ENCODE peak calls at places on chromosomes 16 and 17, in four cellular contexts. O, Z, S and R are unnamed samples.

GRCh38 chr17:7141824-7142223 is 27.2 kb upstream of the ASGR2 start:
- DNase-seq in O (no peak), Z (no peak), S (no peak), R (no peak)

GRCh38 chr17:61490540-61490975 is 38.3 kb downstream of the TBX4 start:
- DNase-seq in Z (no peak), S (no peak), O (no peak), R (peak; percentile 62)

GRCh38 chr16:90047714-90048346 is 28.6 kb upstream of the DBNDD1 start:
- DNase-seq in S (no peak), O (peak; percentile 92), Z (no peak), R (no peak)

GRCh38 chr16:50607970-50608557 is 59.9 kb downstream of the NKD1 start:
- DNase-seq in S (no peak), O (no peak), Z (no peak), R (no peak)

GRCh38 chr16:21116148-21116693 is 34.4 kb downstream of the DNAH3 start:
- DNase-seq in S (no peak), Z (peak; percentile 52), O (no peak), R (no peak)

GRCh38 chr17:78576389-78577112 is 645 bp downstream of the DNAH17 start:
- DNase-seq in S (no peak), O (no peak), Z (no peak), R (no peak)

GRCh38 chr17:588519-588918 is 126.1 kb downstream of the VPS53 start:
- DNase-seq in S (no peak), Z (no peak), O (no peak), R (no peak)

GRCh38 chr17:78736526-78737079 is 45.5 kb downstream of the CYTH1 start:
- DNase-seq in O (peak; percentile 53), S (no peak), Z (no peak), R (peak; percentile 92)

GRCh38 chr17:78040561-78041400 is 82.3 kb downstream of the TNRC6C start:
- DNase-seq in O (no peak), S (peak; percentile 21), Z (no peak), R (peak; percentile 66)

GRCh38 chr16:35325936-35326335 is 1866.5 kb downstream of the TP53TG3F start:
- DNase-seq in Z (no peak), S (no peak), O (no peak), R (no peak)
- H3K9me3 ChIP-seq in Z (peaks cover 77% of the 10 kb centered on the region), S (no peaks in the 10 kb centered on the region), O (no peaks in the 10 kb centered on the region), R (no peaks in the 10 kb centered on the region)

GRCh38 chr16:87582966-87583325 is 19.4 kb upstream of the JPH3 start:
- DNase-seq in Z (no peak), O (no peak), S (no peak), R (no peak)

GRCh38 chr16:87582221-87582965 is 19.9 kb upstream of the JPH3 start:
- DNase-seq in Z (no peak), S (no peak), O (no peak), R (no peak)

GRCh38 chr16:87581867-87582220 is 20.5 kb upstream of the JPH3 start:
- DNase-seq in O (peak; percentile 77), S (no peak), Z (peak; percentile 39), R (peak; percentile 90)

GRCh38 chr16:87579691-87580090 is 22.6 kb upstream of the JPH3 start:
- DNase-seq in Z (no peak), O (no peak), S (no peak), R (no peak)

GRCh38 chr16:87580855-87581261 is 21.4 kb upstream of the JPH3 start:
- DNase-seq in O (peak; percentile 37), S (no peak), Z (no peak), R (no peak)
- TF ChIP-seq ESRRA in O (no peak), S (no peak), Z (no peak), R (no peak)

DNA sequence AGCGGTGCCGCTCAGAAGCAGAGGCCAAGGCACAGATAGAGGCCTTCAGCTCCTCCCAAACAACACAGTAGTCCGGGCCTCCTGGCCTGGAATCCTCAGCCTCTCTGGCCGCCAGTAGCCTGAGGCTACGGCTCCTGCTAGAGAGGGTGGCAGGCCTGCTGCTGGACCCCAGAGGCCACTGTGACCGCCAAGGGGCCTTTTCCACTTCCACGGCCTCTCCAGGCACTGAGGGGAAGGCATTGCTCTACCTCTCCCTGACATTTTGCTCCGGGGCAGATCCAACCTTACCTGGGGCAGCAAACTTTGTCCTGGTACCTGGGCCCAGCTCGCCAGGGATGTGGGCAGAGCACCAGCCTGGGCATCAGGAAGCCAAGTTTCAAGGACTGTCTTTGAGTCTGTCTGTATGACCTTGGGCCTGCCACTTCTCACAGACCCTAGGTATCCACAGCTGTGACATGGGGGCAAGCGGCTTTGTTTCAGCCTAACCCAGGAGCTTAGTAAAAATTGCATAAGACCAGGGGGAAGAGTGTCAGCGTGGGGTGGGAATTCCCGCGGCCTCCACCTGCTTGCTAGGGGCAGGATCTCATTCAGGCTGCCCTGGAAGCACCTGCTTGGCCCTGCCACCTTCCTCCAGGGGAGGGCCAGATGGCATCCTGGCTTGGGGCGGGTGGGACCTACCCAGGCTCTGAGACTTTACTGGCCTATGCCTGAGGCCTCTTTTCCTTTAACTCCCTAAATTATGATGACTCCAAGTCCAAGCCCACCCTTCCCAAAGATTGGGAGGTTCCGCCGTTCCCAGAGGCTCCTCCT is 33.2 kb downstream of the ADGRG5 start:
- DNase-seq in Z (no peak), S (no peak), O (peak; percentile 5), R (no peak)
- H3K9me3 ChIP-seq in Z (no peaks in the 10 kb centered on the region), S (no peaks in the 10 kb centered on the region), O (no peaks in the 10 kb centered on the region), R (no peaks in the 10 kb centered on the region)

DNA sequence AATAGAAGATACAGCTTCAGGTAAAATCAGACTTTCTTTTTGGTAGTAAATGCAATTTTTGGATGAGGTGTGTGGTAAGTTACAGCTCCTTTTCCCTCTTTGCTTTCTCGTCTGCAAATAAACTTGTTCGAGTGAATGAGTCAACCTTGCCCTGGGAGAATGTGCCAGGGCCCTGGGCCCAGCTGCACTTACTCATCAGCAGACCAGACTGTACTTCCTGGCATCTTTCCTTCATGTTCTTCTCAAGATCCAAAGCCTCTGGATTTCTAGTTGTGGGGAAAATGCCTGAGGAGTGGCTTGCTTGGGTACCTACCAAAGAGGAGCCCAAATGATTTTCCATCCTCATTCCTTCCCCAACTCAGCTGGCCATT is 5.4 kb upstream of the G6PC1 start:
- DNase-seq in O (no peak), S (no peak), Z (no peak), R (peak; percentile 78)
- TF ChIP-seq ESRRA in O (no peak), S (no peak), Z (no peak), R (no peak)

GRCh38 chr16:85120006-85120340 is 7.7 kb upstream of the CIBAR2 start:
- DNase-seq in Z (no peak), O (no peak), S (no peak), R (no peak)
- H3K9me3 ChIP-seq in Z (no peaks in the 10 kb centered on the region), O (peaks cover 5% of the 10 kb centered on the region), S (no peaks in the 10 kb centered on the region), R (peaks cover 2% of the 10 kb centered on the region)

GRCh38 chr16:4375717-4376116 is 4.1 kb downstream of the VASN start:
- DNase-seq in Z (no peak), O (no peak), S (no peak), R (no peak)

GRCh38 chr16:4372315-4372577 is 598 bp downstream of the VASN start:
- DNase-seq in O (no peak), S (no peak), Z (no peak), R (no peak)

GRCh38 chr16:4373356-4373908 is 1.8 kb downstream of the VASN start:
- DNase-seq in Z (no peak), O (no peak), S (no peak), R (peak; percentile 56)

GRCh38 chr16:4372578-4373355 is 1.1 kb downstream of the VASN start:
- DNase-seq in O (no peak), Z (peak; percentile 86), S (no peak), R (peak; percentile 54)

GRCh38 chr16:4373909-4374742 is 2.5 kb downstream of the VASN start:
- DNase-seq in Z (no peak), O (peak; percentile 29), S (no peak), R (peak; percentile 36)
- TF ChIP-seq ESRRA in Z (no peak), O (no peak), S (no peak), R (no peak)

DNA sequence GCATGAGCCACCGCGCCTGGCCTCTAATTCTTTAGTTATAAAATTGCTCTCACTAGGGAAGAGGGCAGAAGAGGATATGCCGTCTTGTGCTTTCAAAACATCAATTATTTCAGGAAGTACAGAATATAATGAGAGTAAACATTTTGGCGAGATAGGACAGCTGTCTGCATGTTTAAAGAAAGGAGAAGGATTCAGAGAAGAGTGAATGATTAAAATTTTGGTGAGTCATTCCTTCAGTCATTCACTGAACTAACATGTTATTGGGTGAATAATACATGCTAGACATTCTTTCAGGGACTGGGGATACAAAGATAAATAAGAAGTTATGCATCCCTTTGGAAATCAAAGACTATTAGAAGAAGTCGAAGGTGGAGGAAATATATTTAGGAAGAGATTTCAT is 590.3 kb upstream of the GOT2 start:
- DNase-seq in O (no peak), Z (no peak), S (no peak), R (peak; percentile 59)
- H3K9me3 ChIP-seq in O (no peaks in the 10 kb centered on the region), Z (no peaks in the 10 kb centered on the region), S (no peaks in the 10 kb centered on the region), R (peaks cover 13% of the 10 kb centered on the region)

GRCh38 chr17:64420143-64420670 is 28.7 kb upstream of the MILR1 start:
- DNase-seq in O (peak; percentile 68), S (no peak), Z (peak; percentile 81), R (peak; percentile 85)
- TF ChIP-seq ESRRA in O (no peak), S (no peak), Z (no peak), R (no peak)

GRCh38 chr16:88875703-88876234 is 9.3 kb upstream of the PABPN1L start:
- DNase-seq in S (no peak), O (no peak), Z (no peak), R (no peak)
- H3K9me3 ChIP-seq in S (no peaks in the 10 kb centered on the region), O (no peaks in the 10 kb centered on the region), Z (no peaks in the 10 kb centered on the region), R (no peaks in the 10 kb centered on the region)

DNA sequence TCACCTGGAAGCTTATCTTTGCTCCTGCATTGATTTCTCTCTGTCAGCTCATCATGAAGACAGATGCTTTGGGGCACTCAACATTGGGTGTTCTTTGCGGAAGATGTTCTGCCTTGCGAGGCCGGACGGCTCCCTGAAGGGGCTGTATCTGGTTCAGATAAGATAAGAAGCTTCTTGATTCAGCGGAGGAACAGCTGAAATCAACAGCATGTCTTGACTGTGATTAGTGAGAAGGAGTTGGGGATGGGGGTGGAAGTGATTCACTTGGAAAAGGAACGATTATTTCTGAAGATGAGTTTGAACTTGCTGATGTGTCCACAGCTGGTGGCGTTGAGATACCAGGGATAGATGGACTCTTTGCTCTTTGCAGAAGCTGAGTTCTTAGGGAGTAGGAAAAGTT is 126.9 kb upstream of the WSCD1 start:
- DNase-seq in Z (no peak), O (peak; percentile 31), S (no peak), R (no peak)
- TF ChIP-seq ESRRA in Z (no peak), O (no peak), S (no peak), R (no peak)